ENCODE peak calls at places on chromosome 10, in seven cellular contexts. One of them, this sample, is unnamed.

GRCh38 chr10:72310241-72310633 is 36.5 kb downstream of the DDIT4 start:
- DNase-seq in activated CD4-positive, CD25-positive, alpha-beta regulatory T cell: no peak
- DNase-seq in Right ventricle myocardium superior: no peak
- DNase-seq in cardiac muscle cell: peak
- DNase-seq in mammary epithelial cell: peak
- DNase-seq in ovary: peak
- DNase-seq in activated CD4-positive, alpha-beta T cell treated with anti-CD3 and anti-CD28 coated beads, Interleukin-2, amount 50 U/mL, for 1 hour: no peak
- DNase-seq in this sample: peak

GRCh38 chr10:4763960-4764428 is 62.0 kb upstream of the AKR1E2 start:
- DNase-seq in activated CD4-positive, CD25-positive, alpha-beta regulatory T cell: no peak
- DNase-seq in Right ventricle myocardium superior: no peak
- DNase-seq in cardiac muscle cell: peak
- DNase-seq in mammary epithelial cell: peak
- DNase-seq in ovary: no peak
- DNase-seq in activated CD4-positive, alpha-beta T cell treated with anti-CD3 and anti-CD28 coated beads, Interleukin-2, amount 50 U/mL, for 1 hour: no peak
- DNase-seq in this sample: no peak

GRCh38 chr10:131667561-131667960 is 233.2 kb upstream of the PPP2R2D start:
- DNase-seq in activated CD4-positive, CD25-positive, alpha-beta regulatory T cell: no peak
- DNase-seq in Right ventricle myocardium superior: no peak
- DNase-seq in cardiac muscle cell: no peak
- DNase-seq in mammary epithelial cell: no peak
- DNase-seq in ovary: no peak
- DNase-seq in activated CD4-positive, alpha-beta T cell treated with anti-CD3 and anti-CD28 coated beads, Interleukin-2, amount 50 U/mL, for 1 hour: no peak
- DNase-seq in this sample: no peak

GRCh38 chr10:89458760-89459159 is 44.4 kb downstream of the IFIT5 start:
- DNase-seq in activated CD4-positive, CD25-positive, alpha-beta regulatory T cell: no peak
- DNase-seq in Right ventricle myocardium superior: no peak
- DNase-seq in cardiac muscle cell: peak
- DNase-seq in mammary epithelial cell: no peak
- DNase-seq in ovary: no peak
- DNase-seq in activated CD4-positive, alpha-beta T cell treated with anti-CD3 and anti-CD28 coated beads, Interleukin-2, amount 50 U/mL, for 1 hour: no peak
- DNase-seq in this sample: no peak

GRCh38 chr10:111077715-111078504 is 1.1 kb downstream of the ADRA2A start:
- DNase-seq in activated CD4-positive, CD25-positive, alpha-beta regulatory T cell: no peak
- DNase-seq in Right ventricle myocardium superior: peak
- DNase-seq in cardiac muscle cell: peak
- DNase-seq in mammary epithelial cell: no peak
- DNase-seq in ovary: peak
- DNase-seq in activated CD4-positive, alpha-beta T cell treated with anti-CD3 and anti-CD28 coated beads, Interleukin-2, amount 50 U/mL, for 1 hour: no peak
- DNase-seq in this sample: peak

GRCh38 chr10:26682926-26683325 is 14.6 kb upstream of the PDSS1 start:
- DNase-seq in activated CD4-positive, CD25-positive, alpha-beta regulatory T cell: no peak
- DNase-seq in Right ventricle myocardium superior: no peak
- DNase-seq in cardiac muscle cell: no peak
- DNase-seq in mammary epithelial cell: no peak
- DNase-seq in ovary: no peak
- DNase-seq in activated CD4-positive, alpha-beta T cell treated with anti-CD3 and anti-CD28 coated beads, Interleukin-2, amount 50 U/mL, for 1 hour: no peak
- DNase-seq in this sample: no peak

GRCh38 chr10:21161090-21161625 is 264.0 kb upstream of the NEBL start:
- DNase-seq in activated CD4-positive, CD25-positive, alpha-beta regulatory T cell: no peak
- DNase-seq in Right ventricle myocardium superior: no peak
- DNase-seq in cardiac muscle cell: no peak
- DNase-seq in mammary epithelial cell: no peak
- DNase-seq in ovary: no peak
- DNase-seq in activated CD4-positive, alpha-beta T cell treated with anti-CD3 and anti-CD28 coated beads, Interleukin-2, amount 50 U/mL, for 1 hour: no peak
- DNase-seq in this sample: no peak

GRCh38 chr10:74008212-74008731 is 10.4 kb downstream of the VCL start:
- DNase-seq in activated CD4-positive, CD25-positive, alpha-beta regulatory T cell: no peak
- DNase-seq in Right ventricle myocardium superior: no peak
- DNase-seq in cardiac muscle cell: peak
- DNase-seq in mammary epithelial cell: peak
- DNase-seq in ovary: no peak
- DNase-seq in activated CD4-positive, alpha-beta T cell treated with anti-CD3 and anti-CD28 coated beads, Interleukin-2, amount 50 U/mL, for 1 hour: no peak
- DNase-seq in this sample: no peak

GRCh38 chr10:53697038-53697437 is 924.5 kb upstream of the MBL2 start:
- DNase-seq in activated CD4-positive, CD25-positive, alpha-beta regulatory T cell: no peak
- DNase-seq in Right ventricle myocardium superior: no peak
- DNase-seq in cardiac muscle cell: no peak
- DNase-seq in mammary epithelial cell: peak
- DNase-seq in ovary: no peak
- DNase-seq in activated CD4-positive, alpha-beta T cell treated with anti-CD3 and anti-CD28 coated beads, Interleukin-2, amount 50 U/mL, for 1 hour: no peak
- DNase-seq in this sample: no peak

GRCh38 chr10:89001428-89002072 is 11.0 kb downstream of the FAS start:
- DNase-seq in activated CD4-positive, CD25-positive, alpha-beta regulatory T cell: no peak
- DNase-seq in Right ventricle myocardium superior: no peak
- DNase-seq in cardiac muscle cell: peak
- DNase-seq in mammary epithelial cell: no peak
- DNase-seq in ovary: peak
- DNase-seq in activated CD4-positive, alpha-beta T cell treated with anti-CD3 and anti-CD28 coated beads, Interleukin-2, amount 50 U/mL, for 1 hour: no peak
- DNase-seq in this sample: no peak

GRCh38 chr10:77793831-77794230 is 132.7 kb downstream of the DLG5 start:
- DNase-seq in activated CD4-positive, CD25-positive, alpha-beta regulatory T cell: no peak
- DNase-seq in Right ventricle myocardium superior: no peak
- DNase-seq in cardiac muscle cell: no peak
- DNase-seq in mammary epithelial cell: no peak
- DNase-seq in ovary: no peak
- DNase-seq in activated CD4-positive, alpha-beta T cell treated with anti-CD3 and anti-CD28 coated beads, Interleukin-2, amount 50 U/mL, for 1 hour: no peak
- DNase-seq in this sample: no peak

GRCh38 chr10:112834661-112835060 is 115.4 kb upstream of the TCF7L2 start:
- DNase-seq in activated CD4-positive, CD25-positive, alpha-beta regulatory T cell: no peak
- DNase-seq in Right ventricle myocardium superior: no peak
- DNase-seq in cardiac muscle cell: no peak
- DNase-seq in mammary epithelial cell: no peak
- DNase-seq in ovary: no peak
- DNase-seq in activated CD4-positive, alpha-beta T cell treated with anti-CD3 and anti-CD28 coated beads, Interleukin-2, amount 50 U/mL, for 1 hour: no peak
- DNase-seq in this sample: no peak

GRCh38 chr10:85908462-85908861 is 458.1 kb downstream of the GRID1 start:
- DNase-seq in activated CD4-positive, CD25-positive, alpha-beta regulatory T cell: no peak
- DNase-seq in Right ventricle myocardium superior: no peak
- DNase-seq in cardiac muscle cell: no peak
- DNase-seq in mammary epithelial cell: no peak
- DNase-seq in ovary: no peak
- DNase-seq in activated CD4-positive, alpha-beta T cell treated with anti-CD3 and anti-CD28 coated beads, Interleukin-2, amount 50 U/mL, for 1 hour: no peak
- DNase-seq in this sample: no peak

GRCh38 chr10:103605359-103606156 is 112.1 kb downstream of the NEURL1 start:
- DNase-seq in activated CD4-positive, CD25-positive, alpha-beta regulatory T cell: no peak
- DNase-seq in Right ventricle myocardium superior: peak
- DNase-seq in cardiac muscle cell: peak
- DNase-seq in mammary epithelial cell: no peak
- DNase-seq in ovary: peak
- DNase-seq in activated CD4-positive, alpha-beta T cell treated with anti-CD3 and anti-CD28 coated beads, Interleukin-2, amount 50 U/mL, for 1 hour: peak
- DNase-seq in this sample: peak

GRCh38 chr10:90197766-90198165 is 496.4 kb downstream of the KIF20B start:
- DNase-seq in activated CD4-positive, CD25-positive, alpha-beta regulatory T cell: no peak
- DNase-seq in Right ventricle myocardium superior: no peak
- DNase-seq in cardiac muscle cell: peak
- DNase-seq in mammary epithelial cell: peak
- DNase-seq in ovary: no peak
- DNase-seq in activated CD4-positive, alpha-beta T cell treated with anti-CD3 and anti-CD28 coated beads, Interleukin-2, amount 50 U/mL, for 1 hour: no peak
- DNase-seq in this sample: no peak

GRCh38 chr10:65341323-65341922 is 1584.4 kb upstream of the LRRTM3 start:
- DNase-seq in activated CD4-positive, CD25-positive, alpha-beta regulatory T cell: no peak
- DNase-seq in Right ventricle myocardium superior: no peak
- DNase-seq in cardiac muscle cell: peak
- DNase-seq in mammary epithelial cell: peak
- DNase-seq in ovary: no peak
- DNase-seq in activated CD4-positive, alpha-beta T cell treated with anti-CD3 and anti-CD28 coated beads, Interleukin-2, amount 50 U/mL, for 1 hour: no peak
- DNase-seq in this sample: no peak

GRCh38 chr10:26025500-26025899 is 91.5 kb downstream of the MYO3A start:
- DNase-seq in activated CD4-positive, CD25-positive, alpha-beta regulatory T cell: no peak
- DNase-seq in Right ventricle myocardium superior: no peak
- DNase-seq in cardiac muscle cell: no peak
- DNase-seq in mammary epithelial cell: no peak
- DNase-seq in ovary: no peak
- DNase-seq in activated CD4-positive, alpha-beta T cell treated with anti-CD3 and anti-CD28 coated beads, Interleukin-2, amount 50 U/mL, for 1 hour: no peak
- DNase-seq in this sample: no peak

GRCh38 chr10:31623466-31623865 is 304.4 kb downstream of the ZEB1 start:
- DNase-seq in activated CD4-positive, CD25-positive, alpha-beta regulatory T cell: no peak
- DNase-seq in Right ventricle myocardium superior: no peak
- DNase-seq in cardiac muscle cell: peak
- DNase-seq in mammary epithelial cell: no peak
- DNase-seq in ovary: no peak
- DNase-seq in activated CD4-positive, alpha-beta T cell treated with anti-CD3 and anti-CD28 coated beads, Interleukin-2, amount 50 U/mL, for 1 hour: no peak
- DNase-seq in this sample: no peak

GRCh38 chr10:116960066-116960465 is 44.9 kb downstream of the SHTN1 start:
- DNase-seq in activated CD4-positive, CD25-positive, alpha-beta regulatory T cell: no peak
- DNase-seq in Right ventricle myocardium superior: no peak
- DNase-seq in cardiac muscle cell: peak
- DNase-seq in mammary epithelial cell: no peak
- DNase-seq in ovary: no peak
- DNase-seq in activated CD4-positive, alpha-beta T cell treated with anti-CD3 and anti-CD28 coated beads, Interleukin-2, amount 50 U/mL, for 1 hour: no peak
- DNase-seq in this sample: no peak

GRCh38 chr10:90859321-90859751 is 1.5 kb upstream of the HTR7 start:
- DNase-seq in activated CD4-positive, CD25-positive, alpha-beta regulatory T cell: no peak
- DNase-seq in Right ventricle myocardium superior: no peak
- DNase-seq in cardiac muscle cell: peak
- DNase-seq in mammary epithelial cell: peak
- DNase-seq in ovary: no peak
- DNase-seq in activated CD4-positive, alpha-beta T cell treated with anti-CD3 and anti-CD28 coated beads, Interleukin-2, amount 50 U/mL, for 1 hour: no peak
- DNase-seq in this sample: no peak

GRCh38 chr10:96820730-96821129 is 11.4 kb upstream of the LCOR start:
- DNase-seq in activated CD4-positive, CD25-positive, alpha-beta regulatory T cell: no peak
- DNase-seq in Right ventricle myocardium superior: no peak
- DNase-seq in cardiac muscle cell: no peak
- DNase-seq in mammary epithelial cell: no peak
- DNase-seq in ovary: no peak
- DNase-seq in activated CD4-positive, alpha-beta T cell treated with anti-CD3 and anti-CD28 coated beads, Interleukin-2, amount 50 U/mL, for 1 hour: no peak
- DNase-seq in this sample: no peak

GRCh38 chr10:74156919-74157289 is 5.9 kb downstream of the ADK start:
- DNase-seq in activated CD4-positive, CD25-positive, alpha-beta regulatory T cell: no peak
- DNase-seq in Right ventricle myocardium superior: peak
- DNase-seq in cardiac muscle cell: peak
- DNase-seq in mammary epithelial cell: no peak
- DNase-seq in ovary: peak
- DNase-seq in activated CD4-positive, alpha-beta T cell treated with anti-CD3 and anti-CD28 coated beads, Interleukin-2, amount 50 U/mL, for 1 hour: no peak
- DNase-seq in this sample: no peak

This sample was measured in heart left ventricle.